ENCODE peak calls at places on chromosomes 7 and 10, in seven cellular contexts. D is lower leg skin, X is left lung, N is choroid plexus epithelial cell, C is astrocyte of the cerebellum, Y is H7, I is iPS DF 6.9. J is an unnamed sample.

GRCh38 chr7:151024435-151025056 is at the start of gene ATG9B:
- DNase-seq in D (no peak), X (no peak), C (no peak), I (no peak), Y (no peak), N (no peak), J (no peak)

GRCh38 chr10:44370731-44371248 is 14.1 kb downstream of the CXCL12 start:
- DNase-seq in I (peak), D (no peak), N (no peak), C (no peak), X (no peak), Y (peak), J (peak)

GRCh38 chr10:28533571-28534304 is 820 bp downstream of the WAC start:
- DNase-seq in D (peak), Y (peak), X (peak), I (no peak), C (no peak), N (peak), J (peak)

GRCh38 chr7:157589680-157590079 is 252.9 kb downstream of the DNAJB6 start:
- DNase-seq in C (no peak), X (no peak), Y (no peak), I (no peak), N (no peak), D (no peak), J (no peak)

GRCh38 chr7:116173051-116174028 is 37.0 kb upstream of the TES start:
- DNase-seq in X (no peak), I (no peak), D (no peak), C (peak), Y (peak), N (peak), J (no peak)

GRCh38 chr10:50362547-50363125 is 111.3 kb upstream of the ASAH2 start:
- DNase-seq in I (no peak), X (no peak), Y (no peak), N (no peak), C (no peak), D (no peak), J (no peak)

GRCh38 chr7:156703773-156704482 is 63.4 kb downstream of the RNF32 start:
- DNase-seq in D (no peak), N (no peak), I (no peak), X (no peak), C (no peak), Y (no peak), J (no peak)

GRCh38 chr7:157560710-157561522 is 224.1 kb downstream of the DNAJB6 start:
- DNase-seq in X (peak), D (no peak), Y (no peak), I (no peak), N (no peak), C (no peak), J (no peak)

DNA sequence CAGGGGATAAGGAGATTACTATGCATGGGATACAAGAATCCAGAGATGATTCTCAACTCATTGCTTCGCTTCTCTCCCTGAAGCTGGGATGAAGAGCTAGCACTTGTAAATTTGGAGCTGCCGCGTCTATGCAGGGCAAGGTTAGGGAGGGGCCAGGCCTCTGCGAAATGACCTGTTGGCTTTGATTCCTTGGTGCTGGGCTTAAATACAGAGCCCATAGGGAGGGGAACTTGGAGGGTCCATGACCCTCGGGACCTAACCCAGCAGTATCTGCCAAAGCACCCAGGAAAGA is 673 bp upstream of the WNT2 start:
- DNase-seq in C (no peak), I (no peak), X (no peak), Y (peak), D (no peak), N (no peak), J (no peak)
- H3K4me3 ChIP-seq in C (peak), I (peak), X (peak), Y (peak), D (peak), N (peak), J (peak)

GRCh38 chr10:22323538-22324305 is 2.8 kb downstream of the BMI1 start:
- DNase-seq in I (no peak), Y (no peak), X (no peak), D (no peak), C (no peak), N (no peak), J (no peak)
- H3K4me3 ChIP-seq in I (no peak), Y (no peak), X (no peak), D (no peak), C (no peak), N (no peak), J (no peak)

GRCh38 chr10:116325987-116326386 is 1.7 kb downstream of the CCDC172 start:
- DNase-seq in C (no peak), X (no peak), Y (no peak), D (no peak), N (no peak), I (no peak), J (no peak)
- H3K4me3 ChIP-seq in C (no peak), X (no peak), Y (no peak), D (no peak), N (no peak), I (no peak), J (no peak)

GRCh38 chr10:30510932-30511700 is 77.1 kb downstream of the MAP3K8 start:
- DNase-seq in X (no peak), Y (no peak), C (no peak), D (no peak), N (peak), I (no peak), J (no peak)

GRCh38 chr10:30509508-30509907 is 75.5 kb downstream of the MAP3K8 start:
- DNase-seq in D (no peak), C (no peak), Y (no peak), X (no peak), I (no peak), N (no peak), J (no peak)

GRCh38 chr10:30505543-30506298 is 71.7 kb downstream of the MAP3K8 start:
- DNase-seq in X (no peak), N (no peak), I (no peak), D (no peak), C (no peak), Y (no peak), J (no peak)

GRCh38 chr10:30510184-30510931 is 76.4 kb downstream of the MAP3K8 start:
- DNase-seq in D (no peak), I (no peak), C (peak), X (peak), N (peak), Y (no peak), J (no peak)
- H3K4me3 ChIP-seq in D (no peak), I (no peak), C (no peak), X (no peak), N (no peak), Y (no peak), J (no peak)

GRCh38 chr7:40509301-40509700 is 374.5 kb downstream of the SUGCT start:
- DNase-seq in D (no peak), I (no peak), C (no peak), Y (no peak), N (no peak), X (no peak), J (no peak)
- H3K4me3 ChIP-seq in D (no peak), I (no peak), C (no peak), Y (no peak), N (no peak), X (no peak), J (no peak)

DNA sequence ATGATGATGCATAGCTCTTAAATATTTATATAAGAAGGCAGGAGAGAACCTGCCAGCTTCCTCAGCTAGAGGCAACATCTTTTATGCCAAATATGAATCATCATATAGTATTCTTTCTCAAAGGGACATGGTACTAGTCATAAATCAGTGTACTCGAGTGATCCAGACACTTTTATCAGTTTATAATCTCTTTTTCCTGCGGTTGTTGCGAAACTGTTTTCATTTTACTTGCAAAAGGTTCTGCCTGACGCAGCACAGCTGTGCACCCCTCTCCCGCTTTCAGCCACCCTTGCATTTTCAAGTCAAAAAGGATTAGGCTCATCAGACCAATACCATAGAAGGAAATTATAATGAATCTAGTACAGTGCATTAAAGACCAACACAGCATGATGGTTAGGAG is 332.3 kb upstream of the PRKCQ start:
- DNase-seq in Y (no peak), X (no peak), C (no peak), D (no peak), N (no peak), I (no peak), J (no peak)
- H3K4me3 ChIP-seq in Y (no peak), X (no peak), C (no peak), D (no peak), N (no peak), I (no peak), J (no peak)

GRCh38 chr10:14562197-14562596 is 212.5 kb downstream of the FAM107B start:
- DNase-seq in Y (no peak), X (no peak), D (no peak), C (no peak), I (no peak), N (no peak), J (no peak)
- H3K4me3 ChIP-seq in Y (no peak), X (no peak), D (no peak), C (no peak), I (no peak), N (no peak), J (no peak)

DNA sequence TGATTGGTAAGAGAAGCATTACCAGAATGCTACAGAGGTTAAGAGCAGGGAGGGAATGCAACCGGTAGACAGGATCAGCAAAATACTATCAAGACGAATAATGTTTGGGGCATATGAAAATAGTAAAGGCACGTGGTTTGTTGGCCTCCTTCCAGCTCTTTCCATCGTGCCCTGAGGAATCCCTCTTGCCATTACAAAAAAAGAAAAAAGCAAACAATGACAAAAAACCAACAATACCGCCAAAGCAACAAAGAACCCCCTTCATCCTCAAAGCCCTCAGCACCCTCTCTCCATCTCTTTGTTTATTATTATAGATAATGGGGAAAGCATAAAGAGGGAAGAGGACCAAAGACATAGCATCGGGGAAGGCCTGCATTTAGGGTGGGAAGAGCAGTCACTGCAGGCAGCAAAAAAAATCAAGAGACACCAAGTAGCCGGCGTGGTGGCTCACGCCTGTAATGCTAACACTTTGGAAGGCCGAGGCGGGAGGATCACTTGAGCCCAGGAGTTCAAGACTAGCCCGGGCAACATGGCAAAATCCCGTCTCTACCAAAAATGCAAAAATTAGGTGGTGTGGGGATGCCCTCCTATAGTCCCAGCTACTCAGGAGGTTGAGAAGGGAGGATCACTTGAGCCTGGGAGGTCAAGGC is 78.0 kb downstream of the HIP1 start:
- DNase-seq in I (no peak), N (no peak), Y (no peak), D (no peak), X (no peak), C (no peak), J (no peak)
- H3K4me3 ChIP-seq in I (no peak), N (no peak), Y (no peak), D (no peak), X (no peak), C (no peak), J (no peak)

GRCh38 chr10:133336131-133337078 is at the start of gene CALY:
- DNase-seq in N (no peak), C (no peak), I (no peak), D (no peak), Y (peak), X (no peak), J (no peak)

GRCh38 chr10:133332936-133333699 is 3.6 kb downstream of the CALY start:
- DNase-seq in I (no peak), D (no peak), X (no peak), Y (peak), C (no peak), N (no peak), J (no peak)

GRCh38 chr10:133334495-133335237 is 2.0 kb downstream of the CALY start:
- DNase-seq in X (no peak), N (peak), I (no peak), C (no peak), D (no peak), Y (no peak), J (peak)

GRCh38 chr10:133337079-133337725 is 506 bp upstream of the CALY start:
- DNase-seq in C (no peak), D (no peak), N (no peak), Y (no peak), I (no peak), X (no peak), J (no peak)

DNA sequence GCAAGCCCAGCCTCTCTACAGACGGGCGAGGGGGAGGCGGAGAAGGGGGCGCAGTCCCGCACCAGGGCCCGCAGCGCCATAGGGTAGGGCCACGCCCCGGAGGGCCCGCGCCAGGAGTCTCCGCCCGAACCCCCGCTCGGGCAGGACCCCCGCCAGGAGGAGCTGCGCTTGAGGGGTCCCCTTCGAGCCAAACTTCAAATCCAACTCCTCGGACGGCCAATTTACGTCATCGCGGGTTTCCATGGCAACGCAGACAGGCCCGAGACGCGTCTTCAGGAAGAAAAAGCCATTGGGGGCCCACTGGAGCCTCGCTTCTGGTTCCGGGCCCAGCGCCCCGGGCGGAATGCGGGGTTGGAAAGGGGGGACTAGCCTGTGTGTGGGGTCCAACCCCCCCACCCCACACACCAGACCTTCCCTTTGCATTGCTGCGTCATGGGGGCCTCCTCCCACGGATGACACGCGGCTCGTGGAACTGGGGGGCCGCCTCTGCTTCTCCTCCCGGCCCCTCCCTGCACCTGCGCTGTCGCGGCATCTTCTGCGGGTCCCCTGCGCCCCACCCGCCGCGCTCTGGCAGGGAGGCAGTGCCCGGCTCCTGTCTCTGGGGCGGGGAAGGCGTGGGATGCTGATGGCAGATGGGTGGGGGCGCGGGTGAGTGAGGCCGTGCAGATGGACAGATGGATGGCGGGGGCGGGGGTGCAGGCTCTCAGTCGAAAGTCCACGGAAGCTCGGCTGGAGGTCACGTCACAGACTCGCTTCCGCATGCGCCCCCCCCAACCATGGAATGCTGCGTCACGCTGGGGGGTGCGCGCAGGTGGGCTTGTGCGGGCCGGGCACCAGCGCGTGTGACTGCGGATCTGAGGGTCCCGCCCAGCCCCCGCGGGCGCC is 1.2 kb downstream of the CALY start:
- DNase-seq in Y (peak), D (no peak), X (peak), I (no peak), C (peak), N (peak), J (no peak)
- H3K4me3 ChIP-seq in Y (peak), D (no peak), X (peak), I (peak), C (peak), N (peak), J (peak)

GRCh38 chr10:26509311-26509710 is 71.2 kb downstream of the APBB1IP start:
- DNase-seq in X (no peak), I (no peak), N (no peak), D (no peak), Y (no peak), C (no peak), J (no peak)

GRCh38 chr10:26508016-26508415 is 69.9 kb downstream of the APBB1IP start:
- DNase-seq in Y (no peak), X (no peak), N (no peak), D (no peak), I (no peak), C (no peak), J (no peak)

GRCh38 chr10:26503911-26504310 is 65.8 kb downstream of the APBB1IP start:
- DNase-seq in I (no peak), C (no peak), N (no peak), X (no peak), D (no peak), Y (peak), J (no peak)

GRCh38 chr10:26505491-26505890 is 67.3 kb downstream of the APBB1IP start:
- DNase-seq in X (no peak), Y (no peak), I (no peak), D (no peak), N (no peak), C (no peak), J (no peak)

GRCh38 chr10:26507441-26507840 is 69.3 kb downstream of the APBB1IP start:
- DNase-seq in X (no peak), N (no peak), D (no peak), Y (no peak), I (no peak), C (no peak), J (no peak)
- H3K4me3 ChIP-seq in X (no peak), N (no peak), D (no peak), Y (no peak), I (no peak), C (no peak), J (no peak)